ENCODE peak calls at places on chromosomes 2 and 18, in five cellular contexts. X, Y, C, U and V are unnamed samples.

GRCh38 chr18:27728659-27729058 is 448.3 kb downstream of the CDH2 start:
- DNase-seq in Y (no peak), X (no peak), U (no peak), C (no peak), V (no peak)

GRCh38 chr2:148546270-148546669 is 98.3 kb upstream of the EPC2 start:
- DNase-seq in C (no peak), U (no peak), X (no peak), Y (no peak), V (no peak)

GRCh38 chr2:70664525-70664924 is 103.5 kb downstream of the ADD2 start:
- DNase-seq in X (no peak), U (no peak), C (no peak), Y (no peak), V (no peak)

GRCh38 chr2:178629463-178629862 is 149.2 kb downstream of the PLEKHA3 start:
- DNase-seq in C (no peak), U (no peak), X (no peak), Y (peak; percentile 34), V (no peak)

GRCh38 chr18:58756148-58756547 is 84.9 kb downstream of the MALT1 start:
- DNase-seq in U (no peak), X (peak; percentile 42), C (no peak), Y (peak; percentile 29), V (no peak)

GRCh38 chr2:111068435-111069058 is 52.2 kb upstream of the BCL2L11 start:
- DNase-seq in Y (no peak), U (peak; percentile 66), X (no peak), C (no peak), V (no peak)

GRCh38 chr18:7871560-7872456 is 304.7 kb downstream of the PTPRM start:
- DNase-seq in C (no peak), U (no peak), X (no peak), Y (no peak), V (no peak)

GRCh38 chr18:53283708-53284107 is 940.8 kb downstream of the MBD2 start:
- DNase-seq in C (no peak), X (no peak), Y (no peak), U (no peak), V (no peak)

GRCh38 chr2:122132292-122132691 is 376.8 kb downstream of the TSN start:
- DNase-seq in Y (no peak), U (no peak), X (no peak), C (no peak), V (no peak)

GRCh38 chr2:102046135-102046901 is 54.6 kb downstream of the IL1R2 start:
- DNase-seq in Y (no peak), C (no peak), U (no peak), X (no peak), V (no peak)

GRCh38 chr2:207512356-207512755 is 17.4 kb upstream of the CREB1 start:
- DNase-seq in C (no peak), X (no peak), U (no peak), Y (no peak), V (no peak)

GRCh38 chr18:3608488-3608887 is 158.5 kb downstream of the TGIF1 start:
- DNase-seq in U (no peak), C (no peak), Y (no peak), X (no peak), V (no peak)

GRCh38 chr2:217853301-217853881 is 149.4 kb downstream of the TNS1 start:
- DNase-seq in C (peak; percentile 26), Y (no peak), X (no peak), U (no peak), V (no peak)

GRCh38 chr18:67199993-67200617 is 316.4 kb downstream of the DSEL start:
- DNase-seq in X (no peak), Y (no peak), C (peak; percentile 10), U (no peak), V (no peak)

GRCh38 chr2:20229322-20230201 is 4.6 kb upstream of the SDC1 start:
- DNase-seq in Y (no peak), C (peak; percentile 52), X (peak; percentile 42), U (no peak), V (no peak)

GRCh38 chr2:195706161-195706900 is 49.3 kb downstream of the SLC39A10 start:
- DNase-seq in U (no peak), X (no peak), C (no peak), Y (no peak), V (no peak)

GRCh38 chr2:32652555-32653209 is 24.8 kb downstream of the TTC27 start:
- DNase-seq in X (no peak), U (no peak), Y (no peak), C (no peak), V (no peak)

GRCh38 chr2:222572264-222572721 is 83.6 kb downstream of the FARSB start:
- DNase-seq in Y (no peak), U (no peak), C (no peak), X (no peak), V (no peak)

GRCh38 chr2:218897394-218898108 is 16.9 kb downstream of the WNT10A start:
- DNase-seq in Y (no peak), X (no peak), U (no peak), C (no peak), V (no peak)

GRCh38 chr2:189466656-189467055 is 25.4 kb downstream of the WDR75 start:
- DNase-seq in X (no peak), U (no peak), Y (no peak), C (no peak), V (no peak)

GRCh38 chr2:160736629-160737028 is 243.0 kb upstream of the RBMS1 start:
- DNase-seq in U (no peak), C (no peak), Y (no peak), X (no peak), V (no peak)

GRCh38 chr2:64581018-64581417 is 56.9 kb downstream of the AFTPH start:
- DNase-seq in X (no peak), C (no peak), Y (no peak), U (no peak), V (no peak)

GRCh38 chr2:120684225-120684624 is 51.4 kb upstream of the GLI2 start:
- DNase-seq in X (no peak), Y (no peak), U (no peak), C (peak; percentile 31), V (no peak)

GRCh38 chr2:120685403-120686297 is 50.0 kb upstream of the GLI2 start:
- DNase-seq in Y (no peak), U (no peak), X (no peak), C (no peak), V (no peak)

GRCh38 chr2:120687210-120687609 is 48.5 kb upstream of the GLI2 start:
- DNase-seq in Y (no peak), U (no peak), C (no peak), X (no peak), V (no peak)

GRCh38 chr2:120684691-120685402 is 50.8 kb upstream of the GLI2 start:
- DNase-seq in X (no peak), U (no peak), C (peak; percentile 52), Y (no peak), V (no peak)

GRCh38 chr2:120686511-120687168 is 49.0 kb upstream of the GLI2 start:
- DNase-seq in X (no peak), U (no peak), Y (no peak), C (no peak), V (no peak)
- TF ChIP-seq CTCF in X (peak; percentile 43), U (no peak), Y (no peak), C (peak; percentile 46), V (no peak)

GRCh38 chr2:24929230-24929629 is 9.2 kb upstream of the ADCY3 start:
- DNase-seq in Y (no peak), C (no peak), X (no peak), U (no peak), V (no peak)
- TF ChIP-seq CTCF in Y (no peak), C (peak; percentile 2), X (no peak), U (no peak), V (no peak)

DNA sequence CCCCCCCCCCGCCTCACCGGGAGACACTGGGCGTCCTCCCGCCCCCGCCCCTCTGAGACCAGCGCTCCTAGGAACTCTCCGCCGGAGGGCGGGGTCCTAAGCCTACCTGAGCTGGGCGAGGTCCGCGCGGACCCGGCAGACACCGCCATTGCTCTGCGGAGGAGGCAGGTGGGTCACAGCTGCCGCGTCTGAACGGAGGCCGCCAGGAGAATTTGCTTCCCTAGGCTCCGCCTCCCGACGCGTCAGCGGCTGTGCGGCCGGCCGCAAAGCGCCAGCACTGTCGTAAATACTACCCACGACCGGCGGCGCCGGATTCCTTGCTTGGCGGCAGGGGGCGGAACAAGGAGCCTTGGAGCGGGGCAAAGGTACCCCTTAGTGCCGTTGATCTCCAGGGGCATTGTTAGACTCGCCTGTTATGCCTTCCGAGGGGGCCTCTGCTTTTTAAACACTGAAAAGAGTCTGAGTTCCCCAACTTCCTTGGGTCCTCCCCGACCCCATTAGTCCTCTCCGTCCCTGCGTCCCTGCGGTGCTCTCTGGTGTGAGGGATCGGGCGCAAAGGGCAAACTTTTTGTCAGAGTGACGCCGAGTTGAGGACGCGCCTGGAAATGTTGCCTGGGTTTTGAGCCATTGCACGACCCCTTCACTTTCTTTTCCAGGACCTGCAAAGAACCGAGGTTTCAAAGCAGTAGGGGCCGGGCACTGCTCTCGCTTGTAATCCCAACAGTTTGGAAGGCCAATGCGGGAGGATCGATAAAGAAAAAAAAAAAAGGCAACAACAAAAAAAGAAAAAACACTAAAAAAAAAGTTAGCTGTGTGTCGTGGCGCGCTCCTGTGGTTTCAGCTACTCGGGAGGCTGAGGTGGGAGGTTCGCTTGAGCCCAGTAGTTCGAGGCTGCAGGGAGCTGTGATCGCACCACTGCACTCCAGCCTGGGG is at the start of gene GGCX:
- DNase-seq in U (peak; percentile 95), Y (peak; percentile 99), X (peak; percentile 96), C (peak; percentile 60), V (peak; percentile 86)
- TF ChIP-seq CTCF in U (peak; percentile 46), Y (no peak), X (peak; percentile 44), C (no peak), V (no peak)

GRCh38 chr2:166013878-166014277 is 60.3 kb upstream of the TTC21B start:
- DNase-seq in Y (no peak), C (no peak), U (no peak), X (no peak), V (no peak)
- TF ChIP-seq CTCF in Y (no peak), C (no peak), U (no peak), X (no peak), V (no peak)

GRCh38 chr2:81672923-81673322 is 1368.4 kb upstream of the LRRTM1 start:
- DNase-seq in U (no peak), X (no peak), C (no peak), Y (no peak), V (no peak)
- TF ChIP-seq CTCF in U (no peak), X (no peak), C (no peak), Y (no peak), V (no peak)

DNA sequence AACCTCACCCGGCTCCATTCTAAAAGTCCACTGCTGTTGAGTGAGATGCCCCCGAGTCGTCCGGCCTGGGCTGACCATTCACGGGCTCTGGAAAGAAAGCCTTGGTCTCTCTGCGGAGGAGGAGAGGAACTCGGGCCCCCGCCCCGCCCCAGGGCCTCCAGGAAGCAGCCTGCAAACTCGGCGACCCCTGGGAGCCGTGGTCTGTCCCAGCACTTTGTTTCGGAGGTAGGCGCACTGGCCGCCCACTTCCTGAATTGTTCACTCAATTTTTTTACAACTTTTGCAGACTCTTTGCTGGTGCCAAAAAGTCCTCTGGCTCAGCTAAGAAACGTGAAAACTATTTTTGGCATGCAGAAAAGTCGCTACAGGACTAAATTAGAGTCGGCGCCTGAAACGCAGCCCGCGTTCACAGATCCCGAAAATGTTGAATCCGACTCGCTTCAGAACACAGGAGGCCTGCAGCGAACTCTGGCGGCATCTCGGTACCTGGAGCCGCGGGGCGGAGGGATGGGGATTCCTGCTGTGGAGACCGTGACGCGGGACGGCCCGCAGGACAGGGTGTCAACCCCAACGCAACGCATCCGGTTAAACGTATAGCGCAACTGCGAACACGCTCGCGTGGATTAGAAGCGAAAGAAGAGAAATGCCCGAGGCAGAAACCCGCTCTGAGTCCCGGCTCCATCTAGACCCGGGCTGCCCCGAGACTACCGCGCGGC is 1.5 kb downstream of the PXDN start:
- DNase-seq in C (peak; percentile 80), U (peak; percentile 85), Y (peak; percentile 85), X (peak; percentile 93), V (no peak)
- TF ChIP-seq CTCF in C (peak; percentile 70), U (peak; percentile 69), Y (peak; percentile 34), X (peak; percentile 74), V (no peak)